ENCODE peak calls at places on chromosomes 6 and 20, in nine cellular contexts. G is astrocyte of the spinal cord; X is memory B cell; C is NAMALWA; N is NCI-H1417 treated with DMSO at 0.1 percent for 48 hours; O is NCI-H82; Y is activated naive CD4-positive, alpha-beta T cell treated with anti-CD3 and anti-CD28 coated beads, Interleukin-2, amount 10 ng/mL, durations not matched to agents 7 days and 5 days; M is foreskin fibroblast; W is T follicular helper cell. I is an unnamed sample.
A peak's percentile ranks its signal among the peaks of the same experiment; 100 is the strongest.

GRCh38 chr20:14948416-14948815 is 611.0 kb upstream of the FLRT3 start:
- DNase-seq in G (no peak), Y (no peak), X (no peak), W (no peak), N (no peak), C (peak; percentile 7), O (peak; percentile 31), M (no peak), I (no peak)

GRCh38 chr20:35541118-35541782 is 628 bp upstream of the ERGIC3 start:
- DNase-seq in W (no peak), M (no peak), N (no peak), O (peak; percentile 50), X (no peak), Y (no peak), C (no peak), G (no peak), I (no peak)

GRCh38 chr6:30647039-30647801 is at the start of gene C6orf136:
- DNase-seq in C (peak; percentile 95), O (peak; percentile 97), N (peak; percentile 57), M (peak; percentile 87), G (peak; percentile 92), Y (peak; percentile 95), W (no peak), X (peak; percentile 73), I (peak; percentile 82)

GRCh38 chr6:82980086-82980485 is 85.6 kb downstream of the UBE3D start:
- DNase-seq in Y (no peak), W (no peak), O (no peak), X (no peak), C (no peak), M (peak; percentile 78), G (peak; percentile 64), N (no peak), I (no peak)

GRCh38 chr20:57844626-57845596 is 135.1 kb upstream of the PMEPA1 start:
- DNase-seq in M (no peak), C (no peak), N (no peak), Y (no peak), X (no peak), O (no peak), G (no peak), W (no peak), I (no peak)

GRCh38 chr20:58100731-58101356 is 127.6 kb downstream of the ANKRD60 start:
- DNase-seq in G (no peak), M (no peak), O (no peak), C (no peak), X (no peak), W (no peak), N (no peak), Y (no peak), I (no peak)

GRCh38 chr6:169571123-169571962 is 130.5 kb downstream of the WDR27 start:
- DNase-seq in C (no peak), O (no peak), X (no peak), W (no peak), M (peak; percentile 16), G (peak; percentile 74), Y (no peak), N (no peak), I (no peak)

GRCh38 chr6:100435299-100435698 is 29.4 kb downstream of the SIM1 start:
- DNase-seq in Y (no peak), C (no peak), G (peak; percentile 27), W (no peak), M (no peak), N (no peak), X (no peak), O (peak; percentile 17), I (peak; percentile 54)

GRCh38 chr20:51752343-51752951 is 15.7 kb downstream of the ATP9A start:
- DNase-seq in W (no peak), Y (no peak), M (peak; percentile 77), G (peak; percentile 87), C (no peak), O (no peak), X (no peak), N (no peak), I (peak; percentile 51)

GRCh38 chr6:150099546-150099945 is 30.6 kb upstream of the ULBP3 start:
- DNase-seq in M (no peak), O (no peak), W (no peak), G (no peak), N (no peak), X (no peak), C (no peak), Y (no peak), I (no peak)

GRCh38 chr6:120005292-120005976 is 655.9 kb upstream of the MAN1A1 start:
- DNase-seq in C (no peak), Y (no peak), G (no peak), O (no peak), X (no peak), M (no peak), W (no peak), N (no peak), I (no peak)

GRCh38 chr20:46991850-46992639 is 97.4 kb downstream of the EYA2 start:
- DNase-seq in C (no peak), N (no peak), W (no peak), X (no peak), O (no peak), G (no peak), Y (no peak), M (no peak), I (no peak)

GRCh38 chr6:7542065-7542877 is 800 bp downstream of the DSP start:
- DNase-seq in N (no peak), X (peak; percentile 38), G (peak; percentile 3), O (peak; percentile 41), C (peak; percentile 22), W (no peak), M (no peak), Y (peak; percentile 27), I (no peak)

GRCh38 chr6:122388945-122389344 is 10.5 kb upstream of the HSF2 start:
- DNase-seq in N (no peak), X (no peak), M (no peak), C (no peak), W (no peak), O (no peak), Y (no peak), G (no peak), I (no peak)

GRCh38 chr6:135372758-135373157 is 124.8 kb downstream of the AHI1 start:
- DNase-seq in W (no peak), O (no peak), C (no peak), G (peak; percentile 44), Y (no peak), N (no peak), M (no peak), X (no peak), I (no peak)

GRCh38 chr20:1828786-1829131 is 66.4 kb upstream of the SIRPA start:
- DNase-seq in M (no peak), W (no peak), C (no peak), X (no peak), Y (no peak), O (no peak), N (no peak), G (no peak), I (no peak)

GRCh38 chr6:127190552-127190951 is 72.1 kb downstream of the RSPO3 start:
- DNase-seq in C (peak; percentile 53), N (no peak), X (no peak), M (peak; percentile 48), Y (no peak), W (no peak), O (peak; percentile 52), G (peak; percentile 53), I (peak; percentile 20)

GRCh38 chr6:133240511-133241087 is 558 bp upstream of the EYA4 start:
- DNase-seq in N (no peak), G (peak; percentile 14), O (no peak), M (no peak), W (no peak), C (no peak), X (no peak), Y (no peak), I (peak; percentile 7)

GRCh38 chr6:49550413-49551125 is at the start of gene C6orf141:
- DNase-seq in N (no peak), G (no peak), W (no peak), Y (peak; percentile 59), C (no peak), M (no peak), X (no peak), O (peak; percentile 94), I (no peak)

GRCh38 chr20:57688864-57689263 is 21.0 kb downstream of the PMEPA1 start:
- DNase-seq in W (no peak), N (no peak), X (no peak), O (no peak), C (no peak), M (no peak), Y (no peak), G (no peak), I (no peak)

GRCh38 chr6:28922004-28922840 is 1.6 kb downstream of the TRIM27 start:
- DNase-seq in W (no peak), O (no peak), N (no peak), G (peak; percentile 22), Y (peak; percentile 28), C (no peak), X (no peak), M (no peak), I (no peak)

GRCh38 chr6:33706136-33706725 is 5.3 kb downstream of the UQCC2 start:
- DNase-seq in O (no peak), X (no peak), W (no peak), Y (no peak), N (no peak), G (no peak), C (no peak), M (no peak), I (no peak)

I was measured in NCI-H226.